ENCODE peak calls at places on chromosomes 2 and 18, in eight cellular contexts. K is A549, B is esophagus squamous epithelium, I is left ventricle myocardium inferior, Z is tibial artery, L is OCI-LY7, X is upper lobe of right lung, M is astrocyte. T is an unnamed sample.

GRCh38 chr2:147525724-147526489 is 318.9 kb upstream of the ACVR2A start:
- DNase-seq in B (no peak), K (no peak), L (no peak), Z (no peak), M (no peak), I (no peak), X (no peak), T (no peak)

GRCh38 chr18:24930478-24930877 is 421.5 kb downstream of the ZNF521 start:
- DNase-seq in M (no peak), L (peak; percentile 51), I (no peak), X (no peak), Z (no peak), K (no peak), B (no peak), T (no peak)

GRCh38 chr2:215571693-215572092 is 135.8 kb upstream of the FN1 start:
- DNase-seq in I (no peak), B (no peak), Z (no peak), M (no peak), X (no peak), K (no peak), L (no peak), T (no peak)

GRCh38 chr2:12455626-12456025 is 261.1 kb upstream of the TRIB2 start:
- DNase-seq in Z (no peak), L (no peak), K (no peak), X (no peak), B (no peak), M (no peak), I (no peak), T (no peak)

GRCh38 chr2:100628506-100628905 is 65.7 kb downstream of the PDCL3 start:
- DNase-seq in X (no peak), M (no peak), L (no peak), Z (no peak), I (no peak), B (no peak), K (no peak), T (no peak)

GRCh38 chr2:61179701-61180639 is 18.0 kb downstream of the C2orf74 start:
- DNase-seq in K (no peak), I (peak; percentile 82), M (peak; percentile 69), B (no peak), L (no peak), Z (peak; percentile 90), X (no peak), T (no peak)

GRCh38 chr2:172208881-172209325 is 106.2 kb upstream of the DLX2 start:
- DNase-seq in I (no peak), K (no peak), Z (no peak), X (no peak), L (no peak), M (peak; percentile 23), B (no peak), T (no peak)

GRCh38 chr2:195532255-195532627 is 124.8 kb upstream of the SLC39A10 start:
- DNase-seq in Z (no peak), M (no peak), L (no peak), K (no peak), B (no peak), I (no peak), X (no peak), T (no peak)

DNA sequence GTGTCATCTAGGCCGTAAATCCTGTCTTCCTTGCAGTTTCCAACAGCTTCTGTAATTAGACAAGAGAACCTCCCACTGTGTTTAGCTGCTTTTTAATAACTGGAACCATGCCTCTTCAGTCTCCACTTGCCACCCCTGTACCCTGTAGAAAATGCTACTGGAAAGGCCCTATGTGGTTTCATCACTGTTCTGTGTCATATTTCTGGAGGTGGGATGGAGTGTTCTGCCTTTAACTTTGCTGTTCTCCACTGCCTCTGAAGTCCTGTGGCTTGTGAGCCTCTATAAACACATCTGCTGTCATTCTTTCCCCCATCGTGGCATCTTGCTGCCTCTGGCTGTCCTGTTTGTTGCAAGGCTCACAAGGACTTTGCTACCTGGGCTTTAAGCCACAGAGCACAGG is 17.9 kb downstream of the MGAT5 start:
- DNase-seq in Z (no peak), X (no peak), K (no peak), I (no peak), L (no peak), B (no peak), M (no peak), T (no peak)
- H3K27ac ChIP-seq in Z (no peak overlapping the region), X (no peak overlapping the region), K (no peak overlapping the region), I (peak overlapping the region; percentile 71), L (peak overlapping the region; percentile 31), B (no peak overlapping the region), M (no peak overlapping the region), T (no peak overlapping the region)

GRCh38 chr2:157262248-157262647 is 4.7 kb downstream of the GALNT5 start:
- DNase-seq in X (no peak), L (no peak), K (no peak), I (no peak), M (no peak), Z (no peak), B (no peak), T (no peak)

GRCh38 chr2:157261199-157261782 is 3.8 kb downstream of the GALNT5 start:
- DNase-seq in M (peak; percentile 82), I (no peak), X (no peak), K (peak; percentile 88), Z (no peak), L (no peak), B (no peak), T (no peak)

GRCh38 chr2:157258520-157259326 is 1.2 kb downstream of the GALNT5 start:
- DNase-seq in X (no peak), I (no peak), M (no peak), L (no peak), B (no peak), Z (no peak), K (no peak), T (no peak)

GRCh38 chr2:157257312-157258252 is at the start of gene GALNT5:
- DNase-seq in B (no peak), X (peak; percentile 55), I (no peak), K (peak; percentile 16), L (no peak), M (peak; percentile 74), Z (no peak), T (no peak)

DNA sequence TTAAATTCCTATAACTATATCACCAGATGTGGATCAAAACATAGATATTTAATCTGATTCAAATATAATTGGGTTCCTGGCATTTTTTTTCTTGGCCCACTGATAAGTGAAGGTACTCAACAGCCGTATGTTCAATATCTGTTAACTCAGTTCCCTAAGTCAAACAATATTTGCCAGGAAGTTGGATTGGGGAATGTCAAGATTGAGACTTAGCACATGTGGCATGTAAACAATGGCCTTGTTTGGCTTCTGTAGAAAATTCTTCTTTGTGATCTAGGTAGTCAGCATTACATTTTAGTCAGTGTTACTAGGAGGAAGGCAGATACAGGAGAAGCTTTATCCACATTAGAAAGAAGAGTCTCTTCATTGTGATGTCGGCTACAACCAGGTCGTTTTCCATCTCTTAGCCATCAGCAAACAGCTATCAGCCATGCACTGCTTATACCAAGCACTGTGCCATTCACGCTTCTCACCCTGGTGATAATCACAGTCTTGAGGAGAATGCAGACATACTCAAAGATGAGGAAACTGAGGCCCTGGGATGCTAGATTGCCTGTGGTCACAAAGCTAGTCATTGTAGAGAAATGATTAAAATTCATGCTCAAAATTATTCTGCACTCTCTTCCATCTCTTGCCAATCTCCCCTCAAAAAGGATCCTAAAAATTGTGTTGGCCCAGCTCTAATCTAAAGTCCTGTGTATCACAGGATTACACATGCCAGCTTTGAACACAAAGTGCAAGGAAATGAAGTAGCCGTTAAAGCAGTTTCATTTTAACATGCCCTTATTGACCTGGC is 3.1 kb downstream of the GALNT5 start:
- DNase-seq in Z (no peak), K (no peak), M (no peak), I (no peak), B (no peak), X (no peak), L (no peak), T (no peak)
- H3K27ac ChIP-seq in Z (peak overlapping the region; percentile 24), K (peak overlapping the region; percentile 83), M (peak overlapping the region; percentile 38), I (peak overlapping the region; percentile 30), B (peak overlapping the region; percentile 46), X (peak overlapping the region; percentile 34), L (no peak overlapping the region), T (no peak overlapping the region)

GRCh38 chr2:28354920-28355520 is 37.6 kb upstream of the FOSL2 start:
- DNase-seq in I (no peak), B (no peak), L (no peak), M (no peak), X (peak; percentile 60), K (no peak), Z (peak; percentile 66), T (no peak)
- H3K27ac ChIP-seq in I (peak overlapping the region; percentile 96), B (peak overlapping the region; percentile 89), L (no peak overlapping the region), M (no peak overlapping the region), X (no peak overlapping the region), K (peak overlapping the region; percentile 83), Z (peak overlapping the region; percentile 87), T (no peak overlapping the region)

GRCh38 chr2:9770308-9771100 is 72.8 kb upstream of the TAF1B start:
- DNase-seq in X (peak; percentile 76), K (peak; percentile 82), Z (peak; percentile 77), B (no peak), L (peak; percentile 51), I (peak; percentile 65), M (peak; percentile 61), T (peak; percentile 29)
- H3K27ac ChIP-seq in X (peak overlapping the region; percentile 66), K (peak overlapping the region; percentile 79), Z (no peak overlapping the region), B (peak overlapping the region; percentile 68), L (no peak overlapping the region), I (peak overlapping the region; percentile 78), M (no peak overlapping the region), T (no peak overlapping the region)

GRCh38 chr2:50948691-50949090 is 83.2 kb downstream of the NRXN1 start:
- DNase-seq in Z (no peak), X (no peak), L (no peak), M (no peak), K (no peak), B (no peak), I (no peak), T (no peak)

GRCh38 chr2:50951416-50951815 is 80.5 kb downstream of the NRXN1 start:
- DNase-seq in X (no peak), Z (no peak), I (no peak), B (no peak), L (no peak), M (peak; percentile 62), K (no peak), T (no peak)

GRCh38 chr2:50953021-50953420 is 78.9 kb downstream of the NRXN1 start:
- DNase-seq in L (no peak), B (no peak), M (peak; percentile 96), Z (no peak), I (no peak), X (no peak), K (peak; percentile 13), T (no peak)

GRCh38 chr2:50952596-50952995 is 79.3 kb downstream of the NRXN1 start:
- DNase-seq in Z (no peak), X (no peak), B (no peak), I (no peak), L (no peak), M (peak; percentile 88), K (no peak), T (no peak)

DNA sequence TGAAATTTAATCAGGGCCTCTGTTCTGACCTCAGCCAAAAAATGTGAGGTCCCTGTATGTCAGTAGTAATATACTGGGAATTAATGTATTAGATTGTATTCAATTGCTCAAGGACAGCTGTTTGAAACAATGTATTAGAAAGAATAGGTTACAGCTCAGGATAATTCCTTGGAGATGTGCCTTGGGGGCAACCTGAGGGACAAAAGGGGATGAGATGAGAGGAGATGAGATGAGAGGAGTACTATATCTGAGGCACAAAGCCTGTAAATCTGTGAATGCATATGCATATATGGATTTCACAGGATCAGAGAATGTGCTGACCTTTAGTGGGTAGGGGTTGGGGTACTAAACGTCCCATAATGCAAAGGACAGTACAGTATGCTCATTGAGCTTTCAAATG is 80.9 kb downstream of the NRXN1 start:
- DNase-seq in X (no peak), B (no peak), L (no peak), M (no peak), K (no peak), Z (no peak), I (no peak), T (no peak)
- H3K27ac ChIP-seq in X (no peak overlapping the region), B (no peak overlapping the region), L (no peak overlapping the region), M (no peak overlapping the region), K (no peak overlapping the region), Z (no peak overlapping the region), I (no peak overlapping the region), T (no peak overlapping the region)

T was measured in CD4-positive, alpha-beta T cell.